ENCODE peak calls at places on chromosomes 12 and 14, in four cellular contexts. Y is CD8-positive, alpha-beta T cell; J is naive thymus-derived CD4-positive, alpha-beta T cell; I is AG09319. H is an unnamed sample.

GRCh38 chr12:122999196-122999946 is 18.9 kb downstream of the ARL6IP4 start:
- DNase-seq in Y (no peak), I (no peak), J (no peak), H (no peak)

GRCh38 chr14:101862177-101862576 is 100.7 kb downstream of the PPP2R5C start:
- DNase-seq in I (no peak), Y (no peak), J (no peak), H (no peak)

GRCh38 chr14:64200170-64200569 is 94.0 kb downstream of the ESR2 start:
- DNase-seq in Y (no peak), J (no peak), I (no peak), H (no peak)

GRCh38 chr12:109737631-109738030 is 24.0 kb downstream of the FAM222A start:
- DNase-seq in J (no peak), I (no peak), Y (no peak), H (no peak)

GRCh38 chr12:96814200-96814599 is 92.9 kb upstream of the NEDD1 start:
- DNase-seq in I (no peak), J (no peak), Y (no peak), H (no peak)

GRCh38 chr14:60245316-60246177 is 3.5 kb upstream of the PPM1A start:
- DNase-seq in J (no peak), Y (no peak), I (no peak), H (no peak)

GRCh38 chr12:108173892-108174291 is 44.8 kb downstream of the WSCD2 start:
- DNase-seq in Y (no peak), I (no peak), J (no peak), H (no peak)

GRCh38 chr12:96034631-96035282 is 630 bp downstream of the LTA4H start:
- DNase-seq in I (no peak), J (no peak), Y (no peak), H (no peak)